ENCODE peak calls at places on chromosomes 5 and 9, in five cellular contexts. R is neural progenitor cell, Q is cardiac muscle cell, X is RWPE1, M is HT1080. D is an unnamed sample.
A peak's percentile ranks its signal among the peaks of the same experiment; 100 is the strongest.

GRCh38 chr5:140694276-140694675 is 3.0 kb downstream of the HARS2 start:
- DNase-seq in R (no peak), X (no peak), Q (no peak), M (no peak), D (no peak)

GRCh38 chr5:136615251-136615650 is 249.9 kb upstream of the TRPC7 start:
- DNase-seq in Q (no peak), R (no peak), X (no peak), M (peak; percentile 18), D (no peak)

GRCh38 chr5:17381926-17382325 is 116.1 kb upstream of the TAF11L2 start:
- DNase-seq in R (no peak), Q (no peak), X (no peak), M (no peak), D (no peak)

GRCh38 chr5:164076571-164076970 is 571.2 kb downstream of the MAT2B start:
- DNase-seq in R (no peak), X (no peak), Q (no peak), M (no peak), D (no peak)

GRCh38 chr5:132556511-132557424 is at the start of gene RAD50:
- DNase-seq in M (peak; percentile 70), Q (peak; percentile 90), X (peak; percentile 94), R (peak; percentile 89), D (peak; percentile 86)

GRCh38 chr9:71819115-71819739 is 50.9 kb upstream of the CEMIP2 start:
- DNase-seq in X (peak; percentile 42), Q (peak; percentile 56), M (no peak), R (peak; percentile 45), D (no peak)

GRCh38 chr5:148952097-148952828 is 110.6 kb downstream of the SH3TC2 start:
- DNase-seq in X (no peak), Q (no peak), R (no peak), M (no peak), D (no peak)

GRCh38 chr9:70031141-70031545 is 12.5 kb upstream of the MAMDC2 start:
- DNase-seq in R (no peak), X (peak; percentile 50), M (peak; percentile 68), Q (no peak), D (no peak)

GRCh38 chr9:89000973-89001916 is 10.0 kb downstream of the S1PR3 start:
- DNase-seq in M (peak; percentile 58), R (peak; percentile 95), X (peak; percentile 79), Q (peak; percentile 94), D (no peak)

GRCh38 chr5:7754997-7755596 is 95.8 kb downstream of the CFAP90 start:
- DNase-seq in X (peak; percentile 20), Q (peak; percentile 80), M (peak; percentile 69), R (peak; percentile 81), D (no peak)

GRCh38 chr9:8486095-8486494 is 686.5 kb upstream of the DMAC1 start:
- DNase-seq in Q (peak; percentile 72), M (peak; percentile 44), R (peak; percentile 72), X (no peak), D (no peak)

GRCh38 chr5:79685621-79686020 is 4.0 kb upstream of the CMYA5 start:
- DNase-seq in Q (no peak), R (no peak), M (no peak), X (no peak), D (no peak)

GRCh38 chr5:87944553-87945320 is 323.9 kb downstream of the TMEM161B start:
- DNase-seq in Q (no peak), R (peak; percentile 95), X (no peak), M (no peak), D (no peak)

GRCh38 chr9:77897292-77897691 is 134.3 kb downstream of the GNAQ start:
- DNase-seq in X (no peak), Q (no peak), R (peak; percentile 9), M (no peak), D (no peak)

GRCh38 chr5:5522336-5522735 is 99.9 kb downstream of the ICE1 start:
- DNase-seq in M (no peak), Q (no peak), R (no peak), X (no peak), D (no peak)

GRCh38 chr5:115859378-115859777 is 17.6 kb downstream of the AP3S1 start:
- DNase-seq in M (no peak), R (no peak), X (no peak), Q (no peak), D (no peak)

GRCh38 chr5:110354896-110355295 is 371.6 kb downstream of the TMEM232 start:
- DNase-seq in Q (no peak), M (no peak), R (no peak), X (no peak), D (no peak)

GRCh38 chr5:10077721-10078551 is 171.8 kb downstream of the ATPSCKMT start:
- DNase-seq in X (no peak), M (no peak), Q (peak; percentile 28), R (no peak), D (no peak)

GRCh38 chr9:14627513-14627912 is 65.7 kb downstream of the ZDHHC21 start:
- DNase-seq in M (no peak), R (no peak), X (no peak), Q (no peak), D (no peak)